ENCODE peak calls at places on chromosomes 2 and 18, in eight cellular contexts. I is neuronal stem cell; F is GM23248; U is left ventricle myocardium inferior; L is tibial artery; Y is CD8-positive, alpha-beta T cell; B is tibial nerve; X is AG04450. S is an unnamed sample.
A peak's percentile ranks its signal among the peaks of the same experiment; 100 is the strongest.

GRCh38 chr2:240775911-240776310 is 44.1 kb downstream of the KIF1A start:
- DNase-seq in U (no peak), F (no peak), X (no peak), Y (no peak), L (no peak), B (no peak), I (no peak), S (no peak)

GRCh38 chr2:142642654-142643053 is 234.8 kb upstream of the KYNU start:
- DNase-seq in Y (no peak), F (peak; percentile 1), U (no peak), X (no peak), L (no peak), I (no peak), B (no peak), S (no peak)

GRCh38 chr2:12584337-12584736 is 132.4 kb upstream of the TRIB2 start:
- DNase-seq in F (no peak), I (no peak), L (no peak), X (no peak), Y (no peak), B (no peak), U (no peak), S (no peak)

GRCh38 chr2:218152172-218152571 is 14.6 kb downstream of the CXCR1 start:
- DNase-seq in L (no peak), F (no peak), U (no peak), I (no peak), Y (no peak), X (no peak), B (no peak), S (no peak)

GRCh38 chr2:73827018-73827417 is 1.7 kb upstream of the STAMBP start:
- DNase-seq in F (peak; percentile 63), I (no peak), L (no peak), X (no peak), Y (no peak), U (no peak), B (no peak), S (no peak)

GRCh38 chr2:106996136-106996769 is 110.3 kb upstream of the ST6GAL2 start:
- DNase-seq in Y (no peak), B (no peak), I (no peak), U (no peak), L (no peak), X (no peak), F (no peak), S (no peak)

GRCh38 chr2:73268831-73269685 is 15.2 kb downstream of the FBXO41 start:
- DNase-seq in F (peak; percentile 50), I (no peak), X (no peak), L (peak; percentile 57), Y (peak; percentile 81), B (no peak), U (no peak), S (peak; percentile 71)

GRCh38 chr2:12715878-12716249 is 872 bp upstream of the TRIB2 start:
- DNase-seq in F (peak; percentile 78), B (no peak), I (peak; percentile 51), Y (peak; percentile 78), L (peak; percentile 86), X (peak; percentile 47), U (peak; percentile 77), S (peak; percentile 60)

GRCh38 chr2:64207573-64207972 is 63.4 kb upstream of the PELI1 start:
- DNase-seq in X (no peak), Y (no peak), U (no peak), I (no peak), B (no peak), F (no peak), L (no peak), S (no peak)

GRCh38 chr2:70089220-70089945 is 2.1 kb downstream of the PCBP1 start:
- DNase-seq in U (peak; percentile 22), Y (peak; percentile 32), I (no peak), X (no peak), B (no peak), F (peak; percentile 41), L (peak; percentile 62), S (no peak)

GRCh38 chr2:98477036-98477435 is 32.4 kb downstream of the INPP4A start:
- DNase-seq in X (no peak), L (no peak), U (no peak), Y (no peak), B (no peak), F (no peak), I (no peak), S (no peak)

GRCh38 chr18:30522288-30522929 is 520.1 kb downstream of the DSC3 start:
- DNase-seq in I (no peak), X (no peak), B (no peak), F (no peak), U (no peak), L (no peak), Y (no peak), S (no peak)

GRCh38 chr2:237475704-237476107 is 11.3 kb upstream of the MLPH start:
- DNase-seq in X (no peak), F (peak; percentile 92), I (peak; percentile 21), U (no peak), L (no peak), B (no peak), Y (peak; percentile 39), S (no peak)

GRCh38 chr18:44943201-44943881 is 262.7 kb downstream of the SETBP1 start:
- DNase-seq in Y (no peak), X (no peak), F (peak; percentile 66), B (no peak), I (no peak), L (no peak), U (no peak), S (no peak)

GRCh38 chr2:191803007-191803406 is 43.9 kb downstream of the CAVIN2 start:
- DNase-seq in I (no peak), Y (no peak), F (no peak), L (no peak), B (no peak), X (no peak), U (no peak), S (no peak)

GRCh38 chr18:48049757-48050156 is 119.3 kb upstream of the SMAD2 start:
- DNase-seq in U (no peak), F (no peak), L (no peak), B (no peak), X (no peak), I (no peak), Y (no peak), S (no peak)

GRCh38 chr2:150876201-150877085 is 385.2 kb downstream of the RBM43 start:
- DNase-seq in X (peak; percentile 57), L (no peak), B (no peak), Y (no peak), F (no peak), I (no peak), U (no peak), S (no peak)

GRCh38 chr2:232515599-232515998 is 4.6 kb upstream of the PRSS56 start:
- DNase-seq in B (no peak), Y (no peak), U (no peak), F (no peak), X (no peak), I (no peak), L (no peak), S (no peak)

GRCh38 chr2:102803041-102803896 is 41.4 kb downstream of the TMEM182 start:
- DNase-seq in X (no peak), U (no peak), B (no peak), L (no peak), F (no peak), Y (no peak), I (no peak), S (no peak)

GRCh38 chr18:22734812-22735627 is 198.1 kb upstream of the RBBP8 start:
- DNase-seq in X (no peak), L (no peak), Y (no peak), I (no peak), B (no peak), F (peak; percentile 36), U (no peak), S (no peak)

GRCh38 chr2:64204006-64204632 is 59.9 kb upstream of the PELI1 start:
- DNase-seq in F (peak; percentile 37), I (no peak), Y (no peak), B (no peak), U (peak; percentile 21), X (no peak), L (no peak), S (peak; percentile 59)

GRCh38 chr2:175698076-175698475 is 304.0 kb downstream of the LNPK start:
- DNase-seq in U (no peak), I (no peak), F (no peak), Y (no peak), L (no peak), B (no peak), X (no peak), S (no peak)

GRCh38 chr2:235050992-235051351 is 99.2 kb downstream of the SH3BP4 start:
- DNase-seq in X (peak; percentile 59), I (no peak), B (peak; percentile 82), L (peak; percentile 96), U (peak; percentile 91), Y (no peak), F (peak; percentile 98), S (no peak)

GRCh38 chr2:30255026-30255425 is 23.7 kb downstream of the LBH start:
- DNase-seq in X (no peak), I (no peak), F (no peak), Y (no peak), U (no peak), L (no peak), B (no peak), S (no peak)
- H3K27ac ChIP-seq in X (peak overlapping the region; percentile 39), I (no peak overlapping the region), F (peak overlapping the region; percentile 88), Y (peak overlapping the region; percentile 30), U (peak overlapping the region; percentile 89), L (peak overlapping the region; percentile 60), B (no peak overlapping the region), S (peak overlapping the region; percentile 54)

DNA sequence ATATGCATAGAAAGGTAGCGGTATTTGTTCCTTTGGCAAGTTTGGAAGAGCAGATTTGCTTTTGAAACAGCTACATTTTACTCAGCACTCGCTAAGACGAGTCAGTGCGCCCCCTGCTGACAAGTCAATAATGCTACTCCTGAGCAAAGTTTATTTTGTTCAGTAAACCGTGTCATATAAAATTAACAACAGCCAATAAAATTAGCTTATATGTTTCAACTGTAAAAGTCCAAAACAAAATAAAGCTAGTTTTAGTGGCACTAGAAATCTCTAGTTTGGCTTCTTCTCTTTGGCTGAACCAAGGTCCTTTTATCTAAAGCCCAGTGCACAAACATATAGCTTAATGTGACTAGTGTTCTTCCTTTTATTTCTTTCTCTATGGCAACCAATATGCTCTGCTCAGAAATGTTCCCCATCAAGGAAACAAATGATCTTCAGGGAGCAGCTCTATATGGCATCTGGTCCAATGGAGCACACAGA is 4.3 kb upstream of the POU3F3 start:
- DNase-seq in U (no peak), F (peak; percentile 83), Y (peak; percentile 54), I (no peak), X (peak; percentile 8), L (no peak), B (no peak), S (no peak)
- H3K4me3 ChIP-seq in U (no peak overlapping the region), F (no peak overlapping the region), Y (no peak overlapping the region), I (peak overlapping the region; percentile 82), X (no peak overlapping the region), L (no peak overlapping the region), B (no peak overlapping the region), S (no peak overlapping the region)

DNA sequence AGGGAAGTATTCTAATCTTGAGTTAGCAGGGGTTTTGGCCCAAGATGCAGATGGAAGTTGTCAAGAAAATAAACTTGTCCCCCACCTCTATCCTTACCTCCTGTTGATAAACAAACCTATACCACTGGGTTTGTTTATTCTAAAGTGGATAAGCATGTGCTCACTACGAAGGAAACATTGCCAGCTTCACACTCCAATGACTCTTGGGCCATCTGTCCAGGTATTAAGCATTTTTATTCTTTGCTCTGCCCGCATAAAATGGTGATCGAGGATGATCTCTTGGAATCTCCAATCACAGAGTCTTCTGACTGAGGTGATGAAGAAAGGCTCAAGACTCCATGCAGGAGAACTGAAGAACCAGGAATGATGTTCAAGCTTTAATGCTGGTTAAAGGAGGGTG is 1908.4 kb upstream of the PIK3C3 start:
- DNase-seq in B (no peak), L (no peak), X (no peak), Y (no peak), F (no peak), U (no peak), I (no peak), S (no peak)
- H3K27me3 ChIP-seq in B (no peaks in the 10 kb centered on the region), L (no peaks in the 10 kb centered on the region), X (no peaks in the 10 kb centered on the region), Y (no peaks in the 10 kb centered on the region), F (peaks cover 4% of the 10 kb centered on the region), U (no peaks in the 10 kb centered on the region), I (no peaks in the 10 kb centered on the region), S (no peaks in the 10 kb centered on the region)

GRCh38 chr2:214293593-214293992 is 117.3 kb upstream of the VWC2L start:
- DNase-seq in L (no peak), X (no peak), U (no peak), F (no peak), I (no peak), B (no peak), Y (no peak), S (no peak)
- H3K27ac ChIP-seq in L (no peak overlapping the region), X (no peak overlapping the region), U (no peak overlapping the region), F (no peak overlapping the region), I (no peak overlapping the region), B (no peak overlapping the region), Y (no peak overlapping the region), S (no peak overlapping the region)

S was measured in effector memory CD4-positive, alpha-beta T cell.